ENCODE peak calls at places on chromosomes 6 and 20, in five cellular contexts. One of them, this sample, is unnamed.

GRCh38 chr6:161141173-161141572 is 132.7 kb downstream of the AGPAT4 start:
- DNase-seq in stimulated activated CD4-positive, alpha-beta T cell treated with anti-CD3 and anti-CD28 coated beads, TNF-alpha, amount 100 ng/mL, for 4 hours: no peak
- DNase-seq in NCI-H2171 treated with DMSO at 0.1 percent for 48 hours: peak
- DNase-seq in heart right ventricle: no peak
- DNase-seq in central memory CD8-positive, alpha-beta T cell: no peak
- DNase-seq in this sample: no peak

GRCh38 chr20:47855799-47856198 is 70.5 kb upstream of the SULF2 start:
- DNase-seq in stimulated activated CD4-positive, alpha-beta T cell treated with anti-CD3 and anti-CD28 coated beads, TNF-alpha, amount 100 ng/mL, for 4 hours: no peak
- DNase-seq in NCI-H2171 treated with DMSO at 0.1 percent for 48 hours: no peak
- DNase-seq in heart right ventricle: no peak
- DNase-seq in central memory CD8-positive, alpha-beta T cell: no peak
- DNase-seq in this sample: no peak

GRCh38 chr20:63154395-63154794 is 61.5 kb downstream of the YTHDF1 start:
- DNase-seq in stimulated activated CD4-positive, alpha-beta T cell treated with anti-CD3 and anti-CD28 coated beads, TNF-alpha, amount 100 ng/mL, for 4 hours: no peak
- DNase-seq in NCI-H2171 treated with DMSO at 0.1 percent for 48 hours: no peak
- DNase-seq in heart right ventricle: peak
- DNase-seq in central memory CD8-positive, alpha-beta T cell: no peak
- DNase-seq in this sample: no peak

GRCh38 chr6:168156742-168157265 is 77.8 kb upstream of the FRMD1 start:
- DNase-seq in stimulated activated CD4-positive, alpha-beta T cell treated with anti-CD3 and anti-CD28 coated beads, TNF-alpha, amount 100 ng/mL, for 4 hours: no peak
- DNase-seq in NCI-H2171 treated with DMSO at 0.1 percent for 48 hours: no peak
- DNase-seq in heart right ventricle: no peak
- DNase-seq in central memory CD8-positive, alpha-beta T cell: no peak
- DNase-seq in this sample: no peak

GRCh38 chr6:131014080-131014776 is 48.8 kb downstream of the EPB41L2 start:
- DNase-seq in stimulated activated CD4-positive, alpha-beta T cell treated with anti-CD3 and anti-CD28 coated beads, TNF-alpha, amount 100 ng/mL, for 4 hours: no peak
- DNase-seq in NCI-H2171 treated with DMSO at 0.1 percent for 48 hours: no peak
- DNase-seq in heart right ventricle: no peak
- DNase-seq in central memory CD8-positive, alpha-beta T cell: no peak
- DNase-seq in this sample: no peak

GRCh38 chr6:158374020-158374419 is 61.8 kb downstream of the TULP4 start:
- DNase-seq in stimulated activated CD4-positive, alpha-beta T cell treated with anti-CD3 and anti-CD28 coated beads, TNF-alpha, amount 100 ng/mL, for 4 hours: no peak
- DNase-seq in NCI-H2171 treated with DMSO at 0.1 percent for 48 hours: no peak
- DNase-seq in heart right ventricle: no peak
- DNase-seq in central memory CD8-positive, alpha-beta T cell: no peak
- DNase-seq in this sample: no peak

GRCh38 chr6:169424821-169425240 is 171.2 kb upstream of the THBS2 start:
- DNase-seq in stimulated activated CD4-positive, alpha-beta T cell treated with anti-CD3 and anti-CD28 coated beads, TNF-alpha, amount 100 ng/mL, for 4 hours: no peak
- DNase-seq in NCI-H2171 treated with DMSO at 0.1 percent for 48 hours: no peak
- DNase-seq in heart right ventricle: no peak
- DNase-seq in central memory CD8-positive, alpha-beta T cell: no peak
- DNase-seq in this sample: no peak

GRCh38 chr6:90403489-90404381 is 107.1 kb upstream of the BACH2 start:
- DNase-seq in stimulated activated CD4-positive, alpha-beta T cell treated with anti-CD3 and anti-CD28 coated beads, TNF-alpha, amount 100 ng/mL, for 4 hours: no peak
- DNase-seq in NCI-H2171 treated with DMSO at 0.1 percent for 48 hours: peak
- DNase-seq in heart right ventricle: peak
- DNase-seq in central memory CD8-positive, alpha-beta T cell: no peak
- DNase-seq in this sample: no peak

GRCh38 chr20:32820698-32821378 is 1.1 kb downstream of the MAPRE1 start:
- DNase-seq in stimulated activated CD4-positive, alpha-beta T cell treated with anti-CD3 and anti-CD28 coated beads, TNF-alpha, amount 100 ng/mL, for 4 hours: no peak
- DNase-seq in NCI-H2171 treated with DMSO at 0.1 percent for 48 hours: no peak
- DNase-seq in heart right ventricle: no peak
- DNase-seq in central memory CD8-positive, alpha-beta T cell: no peak
- DNase-seq in this sample: no peak

GRCh38 chr6:148608211-148608951 is 138.4 kb upstream of the UST start:
- DNase-seq in stimulated activated CD4-positive, alpha-beta T cell treated with anti-CD3 and anti-CD28 coated beads, TNF-alpha, amount 100 ng/mL, for 4 hours: no peak
- DNase-seq in NCI-H2171 treated with DMSO at 0.1 percent for 48 hours: no peak
- DNase-seq in heart right ventricle: no peak
- DNase-seq in central memory CD8-positive, alpha-beta T cell: no peak
- DNase-seq in this sample: no peak

GRCh38 chr20:43985121-43985520 is 70.5 kb downstream of the TOX2 start:
- DNase-seq in stimulated activated CD4-positive, alpha-beta T cell treated with anti-CD3 and anti-CD28 coated beads, TNF-alpha, amount 100 ng/mL, for 4 hours: no peak
- DNase-seq in NCI-H2171 treated with DMSO at 0.1 percent for 48 hours: no peak
- DNase-seq in heart right ventricle: no peak
- DNase-seq in central memory CD8-positive, alpha-beta T cell: no peak
- DNase-seq in this sample: no peak

GRCh38 chr20:51926670-51927305 is 124.5 kb upstream of the SALL4 start:
- DNase-seq in stimulated activated CD4-positive, alpha-beta T cell treated with anti-CD3 and anti-CD28 coated beads, TNF-alpha, amount 100 ng/mL, for 4 hours: no peak
- DNase-seq in NCI-H2171 treated with DMSO at 0.1 percent for 48 hours: no peak
- DNase-seq in heart right ventricle: no peak
- DNase-seq in central memory CD8-positive, alpha-beta T cell: no peak
- DNase-seq in this sample: no peak

GRCh38 chr20:10133532-10133931 is 85.1 kb upstream of the SNAP25 start:
- DNase-seq in stimulated activated CD4-positive, alpha-beta T cell treated with anti-CD3 and anti-CD28 coated beads, TNF-alpha, amount 100 ng/mL, for 4 hours: no peak
- DNase-seq in NCI-H2171 treated with DMSO at 0.1 percent for 48 hours: no peak
- DNase-seq in heart right ventricle: no peak
- DNase-seq in central memory CD8-positive, alpha-beta T cell: no peak
- DNase-seq in this sample: no peak

GRCh38 chr20:45059022-45059728 is 41.8 kb downstream of the KCNS1 start:
- DNase-seq in stimulated activated CD4-positive, alpha-beta T cell treated with anti-CD3 and anti-CD28 coated beads, TNF-alpha, amount 100 ng/mL, for 4 hours: no peak
- DNase-seq in NCI-H2171 treated with DMSO at 0.1 percent for 48 hours: no peak
- DNase-seq in heart right ventricle: no peak
- DNase-seq in central memory CD8-positive, alpha-beta T cell: no peak
- DNase-seq in this sample: no peak

GRCh38 chr6:38570750-38571149 is 69.0 kb downstream of the BTBD9 start:
- DNase-seq in stimulated activated CD4-positive, alpha-beta T cell treated with anti-CD3 and anti-CD28 coated beads, TNF-alpha, amount 100 ng/mL, for 4 hours: no peak
- DNase-seq in NCI-H2171 treated with DMSO at 0.1 percent for 48 hours: peak
- DNase-seq in heart right ventricle: no peak
- DNase-seq in central memory CD8-positive, alpha-beta T cell: no peak
- DNase-seq in this sample: no peak

GRCh38 chr6:150734235-150734634 is 131.3 kb upstream of the MTHFD1L start:
- DNase-seq in stimulated activated CD4-positive, alpha-beta T cell treated with anti-CD3 and anti-CD28 coated beads, TNF-alpha, amount 100 ng/mL, for 4 hours: no peak
- DNase-seq in NCI-H2171 treated with DMSO at 0.1 percent for 48 hours: no peak
- DNase-seq in heart right ventricle: no peak
- DNase-seq in central memory CD8-positive, alpha-beta T cell: no peak
- DNase-seq in this sample: no peak

GRCh38 chr20:25320035-25320800 is 70.4 kb downstream of the ABHD12 start:
- DNase-seq in stimulated activated CD4-positive, alpha-beta T cell treated with anti-CD3 and anti-CD28 coated beads, TNF-alpha, amount 100 ng/mL, for 4 hours: no peak
- DNase-seq in NCI-H2171 treated with DMSO at 0.1 percent for 48 hours: peak
- DNase-seq in heart right ventricle: no peak
- DNase-seq in central memory CD8-positive, alpha-beta T cell: no peak
- DNase-seq in this sample: no peak